ENCODE peak calls at places on chromosomes 16 and 17, in nine cellular contexts. H is gastrocnemius medialis; O is cerebellum; P is fibroblast of mammary gland; I is retina; E is CD8-positive, alpha-beta memory T cell; M is GM19239; U is upper lobe of left lung; W is stimulated activated CD8-positive, alpha-beta memory T cell treated with anti-CD3 and anti-CD28 coated beads, Interleukin-15, amount 100 ng/mL, for 48 hours. N is an unnamed sample.

GRCh38 chr17:12256380-12256995 is 235.8 kb downstream of the MAP2K4 start:
- DNase-seq in M (peak; percentile 26), H (no peak), W (no peak), O (peak; percentile 49), I (peak; percentile 33), E (no peak), U (no peak), P (peak; percentile 61), N (peak; percentile 3)

GRCh38 chr17:34728771-34729310 is 149.5 kb downstream of the TMEM132E start:
- DNase-seq in M (no peak), P (no peak), I (no peak), W (no peak), O (no peak), E (no peak), H (no peak), U (peak; percentile 31), N (no peak)

GRCh38 chr17:2191785-2192184 is 111.8 kb downstream of the SMG6 start:
- DNase-seq in U (no peak), O (no peak), I (no peak), E (no peak), H (no peak), M (no peak), P (no peak), W (no peak), N (no peak)

GRCh38 chr16:68444058-68444657 is 4.2 kb downstream of the SMPD3 start:
- DNase-seq in W (no peak), H (no peak), O (no peak), M (no peak), I (peak; percentile 40), E (no peak), P (peak; percentile 33), U (no peak), N (no peak)

GRCh38 chr17:3867606-3868005 is 21.6 kb upstream of the NCBP3 start:
- DNase-seq in M (no peak), W (no peak), E (no peak), I (no peak), O (no peak), P (no peak), H (no peak), U (no peak), N (no peak)

GRCh38 chr17:60223456-60223855 is 73.7 kb downstream of the CA4 start:
- DNase-seq in E (no peak), P (no peak), W (no peak), I (no peak), M (no peak), O (no peak), U (no peak), H (no peak), N (no peak)

GRCh38 chr17:77498056-77498785 is 357.5 kb downstream of the SEC14L1 start:
- DNase-seq in I (no peak), U (peak; percentile 50), M (no peak), E (no peak), O (no peak), H (no peak), P (no peak), W (no peak), N (no peak)

GRCh38 chr16:77758046-77758445 is 30.3 kb upstream of the VAT1L start:
- DNase-seq in I (no peak), O (no peak), W (no peak), H (no peak), U (no peak), E (no peak), M (no peak), P (no peak), N (no peak)

GRCh38 chr16:81493755-81494433 is 49.3 kb downstream of the CMIP start:
- DNase-seq in M (no peak), E (no peak), O (no peak), W (peak; percentile 36), P (peak; percentile 92), H (no peak), I (peak; percentile 62), U (peak; percentile 68), N (peak; percentile 25)

GRCh38 chr17:31610301-31610910 is 218.9 kb downstream of the RAB11FIP4 start:
- DNase-seq in U (no peak), M (no peak), O (no peak), E (no peak), W (no peak), P (no peak), H (no peak), I (peak; percentile 6), N (no peak)

GRCh38 chr17:76736349-76737081 is 616 bp downstream of the SRSF2 start:
- DNase-seq in I (peak; percentile 86), U (peak; percentile 96), H (peak; percentile 77), M (no peak), P (peak; percentile 50), E (peak; percentile 61), W (peak; percentile 41), O (peak; percentile 67), N (no peak)

GRCh38 chr16:68022728-68023537 is at the start of the genes DDX28 and DUS2:
- DNase-seq in W (peak; percentile 82), U (peak; percentile 100), O (peak; percentile 91), I (peak; percentile 99), E (peak; percentile 88), H (peak; percentile 88), P (peak; percentile 90), M (peak; percentile 83), N (peak; percentile 98)

GRCh38 chr17:75504347-75505151 is 10.8 kb downstream of the CASKIN2 start:
- DNase-seq in E (peak; percentile 34), U (peak; percentile 75), O (no peak), M (peak; percentile 95), W (no peak), I (no peak), P (no peak), H (peak; percentile 49), N (peak; percentile 32)

GRCh38 chr17:27915715-27916114 is 22.6 kb upstream of the LYRM9 start:
- DNase-seq in E (no peak), U (no peak), M (no peak), I (peak; percentile 74), H (no peak), W (no peak), O (no peak), P (no peak), N (no peak)

GRCh38 chr17:385836-386144 is 33.2 kb upstream of the RPH3AL start:
- DNase-seq in W (no peak), H (no peak), E (no peak), U (no peak), O (no peak), P (no peak), M (no peak), I (no peak), N (no peak)

GRCh38 chr16:11806721-11807120 is 9.7 kb upstream of the ZC3H7A start:
- DNase-seq in I (no peak), E (no peak), P (peak; percentile 40), O (no peak), U (no peak), W (no peak), M (no peak), H (no peak), N (no peak)

GRCh38 chr16:54511181-54511731 is 224.7 kb upstream of the IRX3 start:
- DNase-seq in U (no peak), W (no peak), H (no peak), M (no peak), P (peak; percentile 68), I (no peak), E (no peak), O (no peak), N (no peak)

GRCh38 chr17:8118769-8119574 is 658 bp upstream of the ALOXE3 start:
- DNase-seq in H (peak; percentile 89), E (peak; percentile 84), U (peak; percentile 98), O (peak; percentile 93), W (peak; percentile 77), P (peak; percentile 77), I (peak; percentile 98), M (no peak), N (peak; percentile 85)

GRCh38 chr16:63702981-63703590 is 1418.8 kb downstream of the CDH11 start:
- DNase-seq in I (no peak), W (no peak), E (no peak), M (no peak), P (no peak), O (no peak), H (no peak), U (no peak), N (no peak)

GRCh38 chr16:64172652-64173051 is 949.2 kb downstream of the CDH11 start:
- DNase-seq in H (no peak), E (no peak), U (no peak), M (no peak), P (no peak), O (no peak), I (no peak), W (no peak), N (no peak)

GRCh38 chr17:47999612-48000011 is 28.7 kb downstream of the CDK5RAP3 start:
- DNase-seq in W (no peak), I (no peak), P (peak; percentile 60), M (no peak), E (no peak), O (no peak), H (no peak), U (no peak), N (no peak)

GRCh38 chr17:15451681-15452080 is 15.7 kb downstream of the CDRT4 start:
- DNase-seq in I (no peak), E (no peak), H (no peak), M (no peak), U (no peak), W (no peak), O (no peak), P (no peak), N (no peak)

GRCh38 chr17:9179602-9180001 is 158.3 kb downstream of the NTN1 start:
- DNase-seq in M (no peak), U (no peak), O (no peak), E (no peak), W (no peak), I (no peak), H (no peak), P (no peak), N (no peak)

GRCh38 chr16:87210949-87211348 is 106.2 kb downstream of the C16orf95 start:
- DNase-seq in H (no peak), P (peak; percentile 71), I (no peak), O (no peak), U (no peak), E (no peak), M (no peak), W (no peak), N (no peak)

N was measured in stimulated activated CD4-positive, alpha-beta T cell treated with anti-CD3 and anti-CD28 coated beads, Interleukin-12 subunit alpha, Interleukin-12 subunit beta, amount 100 ng/mL, for 48 hours.